ENCODE peak calls at places on chromosomes 7 and 10, in nine cellular contexts. F is stimulated activated CD8-positive, alpha-beta memory T cell treated with anti-CD3 and anti-CD28 coated beads, Interleukin-4, amount 100 ng/mL, for 1 hour; B is AG09309; Q is astrocyte; E is MV-4-11; X is stimulated activated CD4-positive, alpha-beta T cell treated with anti-CD3 and anti-CD28 coated beads, Interleukin-1b, Interleukin-23, amount 100 ng/mL, for 24 hours; V is tibial artery; K is T-helper 17 cell; O is Karpas-422. N is an unnamed sample.

GRCh38 chr7:41771717-41772116 is 68.8 kb upstream of the INHBA start:
- DNase-seq in Q (no peak), V (no peak), B (no peak), X (no peak), E (no peak), O (no peak), K (no peak), F (no peak), N (no peak)

GRCh38 chr7:20598479-20599419 is 16.7 kb upstream of the ABCB5 start:
- DNase-seq in Q (peak), X (no peak), V (no peak), E (peak), B (peak), O (peak), K (no peak), F (no peak), N (peak)

GRCh38 chr10:132400041-132400546 is 3.1 kb downstream of the PWWP2B start:
- DNase-seq in O (no peak), K (peak), X (no peak), B (no peak), V (no peak), Q (no peak), E (no peak), F (no peak), N (no peak)

GRCh38 chr7:32587431-32587948 is 92.2 kb downstream of the AVL9 start:
- DNase-seq in B (peak), V (no peak), O (no peak), X (no peak), E (no peak), F (no peak), K (no peak), Q (peak), N (no peak)

GRCh38 chr10:129328531-129328930 is 138.5 kb upstream of the MGMT start:
- DNase-seq in K (no peak), F (no peak), B (no peak), X (no peak), Q (no peak), O (no peak), E (no peak), V (no peak), N (no peak)

GRCh38 chr10:5467634-5468255 is 31.6 kb downstream of the CALML5 start:
- DNase-seq in O (no peak), B (no peak), E (no peak), K (no peak), X (no peak), F (no peak), Q (no peak), V (no peak), N (no peak)

GRCh38 chr10:63605568-63605967 is 84.4 kb downstream of the REEP3 start:
- DNase-seq in E (no peak), V (no peak), X (no peak), K (no peak), O (peak), Q (peak), B (no peak), F (no peak), N (no peak)

GRCh38 chr10:13550813-13551212 is 22.0 kb upstream of the BEND7 start:
- DNase-seq in Q (no peak), F (no peak), K (no peak), V (no peak), O (no peak), X (no peak), B (no peak), E (no peak), N (no peak)

GRCh38 chr10:112022196-112022595 is 161.4 kb downstream of the GPAM start:
- DNase-seq in E (no peak), F (no peak), Q (no peak), X (no peak), O (no peak), V (no peak), K (no peak), B (no peak), N (no peak)

GRCh38 chr7:29622335-29623265 is 59.0 kb downstream of the PRR15 start:
- DNase-seq in E (no peak), K (no peak), F (no peak), O (no peak), X (no peak), V (peak), Q (peak), B (peak), N (peak)

GRCh38 chr7:16078076-16078952 is 343.0 kb downstream of the CRPPA start:
- DNase-seq in K (no peak), V (no peak), Q (peak), F (no peak), E (peak), X (no peak), O (peak), B (peak), N (peak)

GRCh38 chr7:100677308-100678095 is 4.0 kb downstream of the GNB2 start:
- DNase-seq in O (no peak), B (no peak), V (no peak), E (no peak), K (no peak), X (no peak), F (no peak), Q (no peak), N (no peak)

GRCh38 chr7:21771906-21772610 is 173.6 kb downstream of the CDCA7L start:
- DNase-seq in E (no peak), X (no peak), Q (no peak), V (no peak), B (no peak), O (no peak), K (no peak), F (no peak), N (no peak)

GRCh38 chr10:115914475-115914874 is 358.5 kb downstream of the GFRA1 start:
- DNase-seq in O (no peak), V (no peak), X (no peak), F (no peak), Q (no peak), B (no peak), K (no peak), E (no peak), N (no peak)

GRCh38 chr7:84469034-84469433 is 274.4 kb upstream of the SEMA3A start:
- DNase-seq in V (no peak), K (no peak), F (no peak), O (no peak), Q (peak), X (no peak), B (no peak), E (no peak), N (no peak)

GRCh38 chr10:86366033-86366901 is at the start of gene GRID1:
- DNase-seq in K (no peak), B (no peak), E (no peak), X (no peak), V (peak), O (no peak), Q (no peak), F (no peak), N (no peak)

GRCh38 chr10:13969792-13970140 is 361.0 kb downstream of the FRMD4A start:
- DNase-seq in B (no peak), Q (no peak), X (no peak), O (no peak), E (no peak), F (no peak), V (no peak), K (no peak), N (no peak)

GRCh38 chr10:90885176-90885575 is 13.4 kb downstream of the RPP30 start:
- DNase-seq in E (no peak), X (no peak), V (no peak), Q (peak), O (no peak), B (peak), K (no peak), F (no peak), N (no peak)

GRCh38 chr10:42980553-42981357 is 96.1 kb upstream of the RET start:
- DNase-seq in Q (no peak), X (no peak), V (no peak), E (no peak), O (no peak), K (no peak), F (no peak), B (no peak), N (no peak)

GRCh38 chr10:104279550-104280259 is 10.7 kb downstream of the GSTO2 start:
- DNase-seq in O (no peak), Q (no peak), E (no peak), X (no peak), F (no peak), B (no peak), K (no peak), V (no peak), N (no peak)

GRCh38 chr7:77649950-77650349 is 46.3 kb upstream of the RSBN1L start:
- DNase-seq in E (no peak), F (no peak), O (no peak), B (no peak), K (no peak), V (no peak), Q (peak), X (no peak), N (no peak)

GRCh38 chr7:10956528-10956927 is 17.1 kb upstream of the PHF14 start:
- DNase-seq in K (no peak), V (no peak), F (no peak), Q (no peak), E (no peak), B (no peak), O (no peak), X (no peak), N (no peak)

GRCh38 chr10:13053794-13054462 is 46.0 kb upstream of the OPTN start:
- DNase-seq in V (no peak), X (no peak), Q (no peak), K (no peak), F (no peak), E (peak), O (peak), B (no peak), N (no peak)

GRCh38 chr10:22624289-22624738 is 90.1 kb downstream of the PIP4K2A start:
- DNase-seq in K (no peak), B (peak), V (no peak), X (no peak), O (no peak), E (peak), Q (peak), F (no peak), N (no peak)

GRCh38 chr7:14936530-14936929 is 34.0 kb upstream of the DGKB start:
- DNase-seq in B (peak), E (no peak), O (no peak), K (no peak), X (no peak), V (no peak), F (no peak), Q (peak), N (no peak)

GRCh38 chr10:110275140-110275729 is 29.5 kb downstream of the SMNDC1 start:
- DNase-seq in O (no peak), K (no peak), E (no peak), B (no peak), F (no peak), Q (no peak), X (no peak), V (no peak), N (no peak)

GRCh38 chr7:67854784-67855183 is 858.2 kb downstream of the TYW1 start:
- DNase-seq in O (no peak), Q (no peak), K (no peak), B (no peak), F (no peak), E (no peak), V (no peak), X (no peak), N (no peak)

GRCh38 chr10:124417846-124418725 is 637 bp downstream of the OAT start:
- DNase-seq in K (peak), V (peak), F (peak), E (peak), O (peak), Q (peak), B (no peak), X (peak), N (no peak)

N was measured in DMS153.